ENCODE peak calls at places on chromosomes 11 and 22, in five cellular contexts. E is stimulated activated CD8-positive, alpha-beta memory T cell treated with anti-CD3 and anti-CD28 coated beads, Interleukin-4, amount 100 ng/mL, for 4 hours; Q is effector memory CD8-positive, alpha-beta T cell; S is stimulated activated CD4-positive, alpha-beta T cell treated with anti-CD3 and anti-CD28 coated beads, Interleukin-2, amount 100 ng/mL, for 48 hours; D is transverse colon. O is an unnamed sample.

GRCh38 chr11:134854391-134854991 is 442.4 kb upstream of the B3GAT1 start:
- DNase-seq in E (no peak), Q (no peak), S (no peak), D (no peak), O (no peak)

GRCh38 chr22:49735411-49736311 is 92.0 kb downstream of the BRD1 start:
- DNase-seq in E (no peak), Q (no peak), S (no peak), D (no peak), O (no peak)

GRCh38 chr11:108635106-108635505 is 29.8 kb upstream of the DDX10 start:
- DNase-seq in E (no peak), Q (no peak), S (no peak), D (no peak), O (no peak)

GRCh38 chr11:61494341-61495038 is 14.1 kb upstream of the LRRC10B start:
- DNase-seq in E (no peak), Q (no peak), S (no peak), D (no peak), O (no peak)

GRCh38 chr11:13344818-13345217 is 67.2 kb downstream of the BMAL1 start:
- DNase-seq in E (no peak), Q (no peak), S (no peak), D (no peak), O (no peak)

GRCh38 chr22:23035557-23036277 is 34.6 kb upstream of the GNAZ start:
- DNase-seq in E (no peak), Q (no peak), S (no peak), D (no peak), O (peak)

GRCh38 chr11:35014352-35014751 is 97.9 kb downstream of the PDHX start:
- DNase-seq in E (no peak), Q (no peak), S (no peak), D (no peak), O (no peak)

GRCh38 chr22:36755316-36755715 is 20.6 kb downstream of the IFT27 start:
- DNase-seq in E (no peak), Q (no peak), S (no peak), D (no peak), O (no peak)

GRCh38 chr11:135027461-135027860 is 615.4 kb upstream of the B3GAT1 start:
- DNase-seq in E (no peak), Q (no peak), S (no peak), D (peak), O (peak)

GRCh38 chr11:105321696-105322095 is 182.1 kb upstream of the CARD18 start:
- DNase-seq in E (no peak), Q (no peak), S (no peak), D (no peak), O (no peak)

GRCh38 chr11:727859-728748 is 19.2 kb upstream of the TALDO1 start:
- DNase-seq in E (peak), Q (peak), S (peak), D (peak), O (peak)

GRCh38 chr22:46067159-46068111 is 82.9 kb upstream of the PPARA start:
- DNase-seq in E (no peak), Q (no peak), S (no peak), D (peak), O (no peak)

GRCh38 chr11:46252373-46252914 is 25.0 kb upstream of the CREB3L1 start:
- DNase-seq in E (no peak), Q (no peak), S (no peak), D (no peak), O (no peak)

GRCh38 chr11:132994038-132994502 is 538.2 kb downstream of the OPCML start:
- DNase-seq in E (no peak), Q (no peak), S (no peak), D (no peak), O (no peak)

GRCh38 chr22:20401376-20402020 is 7.5 kb downstream of the ZNF74 start:
- DNase-seq in E (no peak), Q (no peak), S (no peak), D (no peak), O (no peak)

O was measured in Jurkat, Clone E6-1.